ENCODE peak calls at places on chromosomes 13 and 19, in six cellular contexts. O is pancreas; Y is effector memory CD4-positive, alpha-beta T cell; P is MV-4-11; S is choroid plexus epithelial cell; E is AG08396. C is an unnamed sample.

GRCh38 chr13:34857561-34857960 is 84.5 kb upstream of the NBEA start:
- DNase-seq in O (no peak), P (no peak), S (no peak), Y (no peak), E (no peak), C (no peak)

GRCh38 chr13:33235564-33235963 is 50.0 kb downstream of the STARD13 start:
- DNase-seq in Y (no peak), S (no peak), P (no peak), E (no peak), O (no peak), C (no peak)

GRCh38 chr13:100069278-100069677 is 19.6 kb upstream of the PCCA start:
- DNase-seq in E (no peak), Y (no peak), S (peak; percentile 82), P (no peak), O (no peak), C (no peak)

GRCh38 chr19:45446295-45446694 is 21.5 kb upstream of the FOSB start:
- DNase-seq in Y (no peak), P (peak; percentile 65), E (peak; percentile 33), S (peak; percentile 71), O (no peak), C (peak; percentile 46)

GRCh38 chr13:109700176-109700575 is 86.2 kb downstream of the IRS2 start:
- DNase-seq in P (peak; percentile 95), Y (no peak), O (peak; percentile 47), E (no peak), S (peak; percentile 94), C (peak; percentile 99)

GRCh38 chr13:43797869-43798268 is 11.1 kb upstream of the ENOX1 start:
- DNase-seq in O (no peak), E (no peak), S (peak; percentile 47), Y (no peak), P (no peak), C (no peak)

GRCh38 chr13:111626371-111627305 is 306.2 kb downstream of the TEX29 start:
- DNase-seq in O (no peak), E (no peak), Y (no peak), P (no peak), S (no peak), C (no peak)

GRCh38 chr13:42355118-42355840 is 83.3 kb downstream of the AKAP11 start:
- DNase-seq in Y (peak; percentile 8), O (no peak), E (no peak), P (no peak), S (no peak), C (no peak)

GRCh38 chr19:17762505-17763229 is 11.4 kb downstream of the FCHO1 start:
- DNase-seq in P (peak; percentile 80), E (peak; percentile 58), S (peak; percentile 91), Y (no peak), O (no peak), C (peak; percentile 41)

GRCh38 chr13:97921146-97921776 is 32.2 kb upstream of the IPO5 start:
- DNase-seq in O (no peak), E (no peak), P (no peak), S (no peak), Y (no peak), C (no peak)

GRCh38 chr19:41411682-41412265 is 14.2 kb downstream of the BCKDHA start:
- DNase-seq in P (no peak), S (no peak), E (no peak), Y (no peak), O (no peak), C (no peak)

GRCh38 chr19:18239303-18239702 is 13.1 kb upstream of the PDE4C start:
- DNase-seq in Y (no peak), O (no peak), P (no peak), S (no peak), E (no peak), C (peak; percentile 13)

C was measured in Kasumi-1.